ENCODE peak calls at places on chromosomes 12 and 14, in ten cellular contexts. M is breast epithelium, L is Panc1, F is stomach, P is suprapubic skin, H is HCT116, V is transverse colon, D is GM12891, Q is endothelial cell of umbilical vein, T is GM12892. Y is an unnamed sample.

GRCh38 chr14:23174785-23175184 is 8.7 kb downstream of the SLC7A8 start:
- DNase-seq in Q (no peak), D (no peak), P (peak), T (no peak), F (no peak), V (no peak), H (no peak), M (no peak), L (no peak), Y (no peak)

GRCh38 chr12:101773560-101774206 is 34.4 kb upstream of the SYCP3 start:
- DNase-seq in T (peak), F (peak), M (peak), Q (peak), H (peak), L (peak), D (peak), V (peak), P (no peak), Y (no peak)

GRCh38 chr12:85394809-85395208 is 114.8 kb downstream of the ALX1 start:
- DNase-seq in F (no peak), M (no peak), H (no peak), Q (no peak), T (no peak), D (no peak), P (no peak), V (no peak), L (no peak), Y (no peak)

GRCh38 chr12:101782544-101782855 is 43.2 kb upstream of the SYCP3 start:
- DNase-seq in D (no peak), P (no peak), Q (no peak), L (no peak), H (no peak), V (no peak), M (no peak), F (no peak), T (no peak), Y (no peak)

GRCh38 chr12:68342966-68343365 is 10.8 kb upstream of the MDM1 start:
- DNase-seq in T (no peak), D (no peak), Q (no peak), F (no peak), H (no peak), V (no peak), P (no peak), M (no peak), L (no peak), Y (no peak)

GRCh38 chr12:5440973-5441372 is 9.1 kb downstream of the NTF3 start:
- DNase-seq in P (no peak), D (no peak), F (no peak), T (no peak), L (no peak), H (no peak), V (no peak), Q (no peak), M (no peak), Y (no peak)

GRCh38 chr12:94650143-94651056 is at the start of gene TMCC3:
- DNase-seq in M (no peak), V (peak), D (peak), Q (peak), T (peak), P (no peak), F (peak), H (no peak), L (no peak), Y (peak)

GRCh38 chr12:59596232-59597143 is 659 bp downstream of the SLC16A7 start:
- DNase-seq in D (peak), F (peak), Q (peak), M (peak), L (no peak), T (peak), H (peak), V (peak), P (peak), Y (peak)

GRCh38 chr12:122841544-122842321 is 6.5 kb downstream of the HIP1R start:
- DNase-seq in M (peak), P (no peak), V (no peak), H (peak), Q (no peak), L (no peak), F (peak), D (no peak), T (no peak), Y (no peak)

GRCh38 chr12:106074706-106075392 is 63.9 kb downstream of the NUAK1 start:
- DNase-seq in T (no peak), L (no peak), H (no peak), P (no peak), D (no peak), Q (peak), F (no peak), V (no peak), M (no peak), Y (no peak)

GRCh38 chr14:95480109-95480886 is 36.2 kb downstream of the SYNE3 start:
- DNase-seq in L (no peak), D (no peak), M (no peak), F (no peak), V (peak), P (peak), T (no peak), Q (no peak), H (no peak), Y (peak)

GRCh38 chr14:44960146-44960545 is 1.6 kb downstream of the KLHL28 start:
- DNase-seq in V (no peak), F (no peak), P (no peak), M (no peak), D (no peak), H (no peak), L (no peak), Q (peak), T (no peak), Y (no peak)

GRCh38 chr14:76919431-76919810 is 93.2 kb downstream of the LRRC74A start:
- DNase-seq in D (no peak), H (no peak), F (peak), M (no peak), Q (no peak), L (no peak), P (no peak), V (no peak), T (no peak), Y (no peak)

GRCh38 chr12:79274571-79275064 is 410.0 kb downstream of the SYT1 start:
- DNase-seq in D (no peak), V (no peak), L (no peak), H (no peak), T (no peak), M (no peak), P (no peak), F (no peak), Q (no peak), Y (no peak)

GRCh38 chr14:76480426-76480825 is 104.5 kb downstream of the ESRRB start:
- DNase-seq in Q (peak), D (no peak), T (no peak), F (no peak), V (no peak), P (no peak), L (no peak), H (no peak), M (no peak), Y (no peak)

GRCh38 chr14:41636492-41637392 is 30.1 kb downstream of the LRFN5 start:
- DNase-seq in L (no peak), Q (no peak), H (no peak), F (no peak), P (no peak), T (no peak), V (no peak), M (no peak), D (no peak), Y (no peak)

GRCh38 chr12:106080111-106080732 is 58.5 kb downstream of the NUAK1 start:
- DNase-seq in V (no peak), D (no peak), P (no peak), F (no peak), H (no peak), L (no peak), Q (peak), T (no peak), M (peak), Y (no peak)

GRCh38 chr12:107373238-107373809 is 280.0 kb upstream of the CRY1 start:
- DNase-seq in T (no peak), M (no peak), Q (no peak), H (no peak), P (no peak), V (no peak), F (no peak), D (no peak), L (no peak), Y (no peak)

GRCh38 chr14:77478029-77478428 is 20.1 kb downstream of the AHSA1 start:
- DNase-seq in V (no peak), L (no peak), F (no peak), T (no peak), M (no peak), D (no peak), Q (no peak), H (no peak), P (no peak), Y (no peak)

GRCh38 chr14:23154876-23155587 is 28.4 kb downstream of the SLC7A8 start:
- DNase-seq in P (peak), T (no peak), M (peak), D (no peak), Q (peak), L (no peak), H (no peak), V (peak), F (peak), Y (no peak)

GRCh38 chr12:47717443-47718193 is 7.7 kb downstream of the ENDOU start:
- DNase-seq in T (no peak), P (no peak), F (peak), L (no peak), V (peak), D (peak), M (peak), Q (peak), H (no peak), Y (peak)

GRCh38 chr12:52865090-52865944 is 16.5 kb upstream of the KRT78 start:
- DNase-seq in F (peak), L (no peak), D (peak), M (peak), T (no peak), V (peak), H (peak), Q (peak), P (no peak), Y (no peak)

GRCh38 chr14:85402546-85403162 is 127.3 kb upstream of the FLRT2 start:
- DNase-seq in V (no peak), L (no peak), M (no peak), T (no peak), Q (peak), H (no peak), P (no peak), D (no peak), F (no peak), Y (no peak)

GRCh38 chr12:108890208-108890607 is 10.3 kb downstream of the DAO start:
- DNase-seq in L (no peak), F (no peak), M (no peak), V (no peak), D (no peak), P (no peak), H (no peak), T (no peak), Q (peak), Y (no peak)

GRCh38 chr12:50924131-50924438 is 28.3 kb upstream of the HIGD1C start:
- DNase-seq in L (no peak), H (no peak), Q (no peak), D (no peak), F (no peak), M (no peak), P (no peak), T (no peak), V (no peak), Y (no peak)

GRCh38 chr14:81275305-81275950 is 54.7 kb upstream of the GTF2A1 start:
- DNase-seq in P (no peak), F (no peak), L (no peak), V (no peak), Q (no peak), T (no peak), H (no peak), D (no peak), M (no peak), Y (no peak)

DNA sequence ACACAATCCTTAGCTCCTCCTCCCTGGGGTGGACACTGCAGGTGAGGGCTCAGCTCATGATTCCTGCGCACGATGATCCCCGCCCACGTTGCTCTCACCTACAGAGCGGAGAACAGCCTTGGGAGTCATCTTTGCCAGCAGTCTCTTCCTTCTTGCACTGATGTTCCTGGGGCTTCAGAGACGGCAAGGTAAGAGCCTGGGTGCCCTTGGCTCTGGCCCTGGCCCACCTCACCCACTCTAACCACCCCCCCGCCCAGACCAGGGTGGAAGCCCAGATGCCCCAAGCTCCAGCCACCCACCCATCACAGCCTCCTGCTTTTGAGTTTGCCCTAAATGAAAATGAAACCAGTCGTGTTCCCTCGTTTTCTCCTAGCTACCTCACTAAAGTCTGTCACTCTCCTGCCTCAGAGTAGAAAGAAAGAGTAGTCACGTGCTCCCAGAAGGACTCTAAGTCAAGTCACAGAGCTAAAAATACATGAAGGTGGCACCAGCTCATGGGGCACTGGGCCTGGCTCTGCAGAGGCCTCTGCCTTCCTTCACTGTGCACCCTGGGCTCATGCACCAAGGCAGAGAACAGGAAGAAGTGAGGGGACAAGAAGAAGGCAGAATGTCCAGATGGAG is 9.0 kb downstream of the TAPBPL start:
- DNase-seq in Q (no peak), M (no peak), P (no peak), V (no peak), D (no peak), H (no peak), L (no peak), F (no peak), T (no peak), Y (no peak)
- TF ChIP-seq POLR2AphosphoS5 in Q (no peak), M (no peak), P (no peak), V (no peak), D (peak), H (no peak), L (no peak), F (no peak), T (no peak), Y (no peak)

DNA sequence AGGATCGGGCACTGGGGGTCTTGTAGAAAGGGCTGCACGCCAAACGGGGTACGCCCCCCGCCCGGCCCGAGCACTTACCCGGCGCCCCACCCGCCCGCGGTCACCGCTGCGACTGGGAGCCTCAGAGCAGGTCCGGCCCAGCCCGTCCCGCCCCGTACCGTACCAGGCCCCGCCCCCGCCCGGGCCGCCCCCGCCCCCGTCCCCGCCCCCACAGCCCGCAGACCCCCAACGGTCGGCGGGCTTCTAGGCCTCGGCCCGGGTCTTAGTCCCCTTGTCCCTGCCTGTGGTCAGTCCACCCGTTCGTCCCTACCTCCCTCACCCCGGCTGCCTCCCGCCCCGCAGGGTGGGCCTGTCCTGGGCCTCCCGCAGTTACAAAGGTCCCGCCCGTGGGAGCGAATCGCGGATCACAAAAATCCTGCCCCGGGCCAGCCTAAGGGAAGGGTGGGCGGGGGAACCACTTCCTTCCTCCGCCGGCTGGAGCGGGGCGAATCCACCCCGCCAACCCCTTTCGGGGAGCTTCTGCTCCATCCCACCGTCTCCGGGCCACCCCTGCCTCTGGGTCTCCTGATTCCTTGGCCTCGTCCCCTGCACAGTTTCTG is at the start of gene HVCN1:
- DNase-seq in V (peak), D (peak), Q (no peak), H (no peak), F (peak), P (peak), L (no peak), M (no peak), T (peak), Y (peak)
- TF ChIP-seq POLR2AphosphoS5 in V (no peak), D (no peak), Q (no peak), H (no peak), F (no peak), P (no peak), L (no peak), M (no peak), T (no peak), Y (no peak)

GRCh38 chr14:24215495-24216344 is at the start of gene MDP1:
- DNase-seq in Q (peak), T (peak), D (peak), P (peak), M (peak), V (peak), L (no peak), F (peak), H (peak), Y (peak)
- TF ChIP-seq POLR2AphosphoS5 in Q (peak), T (peak), D (peak), P (peak), M (peak), V (peak), L (peak), F (peak), H (peak), Y (peak)

GRCh38 chr14:68918612-68919011 is 60.5 kb downstream of the ACTN1 start:
- DNase-seq in F (no peak), P (no peak), L (no peak), V (no peak), T (no peak), Q (no peak), H (no peak), D (no peak), M (no peak), Y (no peak)

GRCh38 chr14:68911594-68912227 is 67.4 kb downstream of the ACTN1 start:
- DNase-seq in M (peak), Q (peak), L (peak), P (peak), F (peak), V (peak), T (peak), D (peak), H (peak), Y (peak)

GRCh38 chr14:68919129-68919927 is 59.8 kb downstream of the ACTN1 start:
- DNase-seq in P (no peak), F (no peak), Q (no peak), H (no peak), L (no peak), V (no peak), M (no peak), T (no peak), D (no peak), Y (no peak)

GRCh38 chr14:68913516-68913915 is 65.6 kb downstream of the ACTN1 start:
- DNase-seq in T (no peak), D (no peak), Q (no peak), M (no peak), L (no peak), V (no peak), H (no peak), P (no peak), F (no peak), Y (no peak)

DNA sequence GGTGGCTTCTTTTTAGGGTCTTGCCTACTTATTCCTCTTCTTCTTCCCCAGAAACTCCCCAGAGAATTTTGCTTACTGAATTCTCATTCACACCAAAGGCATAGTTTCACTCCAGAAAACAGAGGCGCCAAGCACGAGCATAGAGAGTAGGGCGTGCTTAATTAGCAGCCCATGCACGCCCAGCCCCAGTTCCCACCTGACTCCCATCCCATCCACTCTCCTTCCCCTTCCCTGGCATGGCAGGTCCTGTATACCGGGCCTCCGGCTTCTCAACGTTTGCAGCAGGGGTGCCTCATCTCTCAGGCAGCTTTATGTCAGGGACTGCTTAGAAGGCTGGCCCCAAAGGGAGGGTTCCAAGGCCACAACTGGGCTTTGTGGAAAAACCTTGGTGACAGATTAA is 62.7 kb downstream of the ACTN1 start:
- DNase-seq in V (no peak), F (no peak), D (no peak), P (no peak), T (no peak), Q (no peak), L (no peak), M (no peak), H (no peak), Y (no peak)
- TF ChIP-seq POLR2AphosphoS5 in V (peak), F (no peak), D (no peak), P (no peak), T (no peak), Q (no peak), L (no peak), M (no peak), H (no peak), Y (no peak)

GRCh38 chr14:73729556-73730265 is 15.5 kb upstream of the PNMA1 start:
- DNase-seq in M (peak), D (no peak), V (no peak), Q (no peak), L (no peak), P (no peak), F (no peak), T (no peak), H (no peak), Y (no peak)
- TF ChIP-seq POLR2AphosphoS5 in M (no peak), D (no peak), V (no peak), Q (no peak), L (no peak), P (no peak), F (no peak), T (no peak), H (no peak), Y (no peak)

GRCh38 chr14:61280092-61280525 is 1.0 kb downstream of the TMEM30B start:
- DNase-seq in T (no peak), H (no peak), Q (no peak), M (no peak), F (peak), P (no peak), L (no peak), V (peak), D (no peak), Y (peak)

GRCh38 chr14:61281911-61282310 is 773 bp upstream of the TMEM30B start:
- DNase-seq in M (no peak), L (no peak), H (no peak), T (no peak), Q (no peak), D (no peak), V (no peak), P (no peak), F (no peak), Y (no peak)

GRCh38 chr14:61281186-61281676 is at the start of gene TMEM30B:
- DNase-seq in Q (no peak), F (peak), L (no peak), T (no peak), M (peak), D (no peak), V (peak), P (no peak), H (no peak), Y (peak)

GRCh38 chr14:61282746-61283145 is 1.6 kb upstream of the TMEM30B start:
- DNase-seq in T (no peak), V (no peak), D (no peak), P (no peak), L (no peak), H (no peak), M (no peak), Q (no peak), F (no peak), Y (no peak)

DNA sequence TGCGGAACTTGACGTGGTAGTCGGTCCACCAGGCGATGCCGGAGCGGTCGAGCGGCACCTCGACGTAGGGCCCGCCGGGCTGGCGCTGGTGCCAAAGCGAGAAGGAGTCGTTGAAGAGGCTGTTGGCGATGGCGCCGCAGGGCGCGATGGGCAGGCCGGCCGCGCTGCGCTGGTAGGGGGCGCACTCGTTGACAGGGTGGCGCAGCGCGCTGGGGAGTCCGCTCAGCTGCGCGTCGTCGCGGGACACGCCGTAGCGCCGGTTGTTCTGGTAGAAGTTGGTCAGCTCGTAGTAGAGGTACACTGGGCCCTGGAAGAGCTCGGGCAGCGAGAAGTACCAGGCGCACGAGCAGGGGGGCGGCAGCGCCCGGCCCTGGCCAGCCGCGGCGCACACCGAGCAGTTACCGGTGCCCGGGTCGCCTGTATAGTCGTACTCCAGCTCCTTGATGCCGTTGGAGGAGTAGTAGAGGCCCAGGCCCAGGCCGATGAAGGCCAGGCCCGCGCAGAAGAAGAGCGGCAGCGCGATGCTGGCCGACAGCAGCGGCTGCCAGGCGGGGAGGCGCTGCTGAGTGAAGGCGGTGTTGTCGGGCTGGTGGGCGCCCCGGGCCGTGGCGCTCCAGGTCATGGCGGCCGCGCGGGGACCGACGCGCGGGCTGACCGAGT is 482 bp downstream of the TMEM30B start:
- DNase-seq in L (no peak), F (peak), T (peak), M (peak), D (peak), Q (peak), V (peak), H (no peak), P (peak), Y (peak)
- TF ChIP-seq POLR2AphosphoS5 in L (no peak), F (no peak), T (no peak), M (peak), D (no peak), Q (peak), V (no peak), H (no peak), P (no peak), Y (no peak)